ENCODE peak calls at places on chromosomes 5 and 9, in six cellular contexts. One of them, this sample, is unnamed.

GRCh38 chr9:12648921-12649320 is 44.3 kb upstream of the TYRP1 start:
- DNase-seq in mammary epithelial cell: no peak
- DNase-seq in foreskin fibroblast: no peak
- DNase-seq in activated CD8-positive, alpha-beta T cell treated with anti-CD3 and anti-CD28 coated beads for 36 hours: no peak
- DNase-seq in spleen: no peak
- DNase-seq in CD4-positive, alpha-beta T cell: no peak
- DNase-seq in this sample: no peak

GRCh38 chr9:96203867-96204412 is 98.0 kb downstream of the HSD17B3 start:
- DNase-seq in foreskin fibroblast: peak
- DNase-seq in CD4-positive, alpha-beta T cell: no peak
- DNase-seq in spleen: no peak
- DNase-seq in activated CD8-positive, alpha-beta T cell treated with anti-CD3 and anti-CD28 coated beads for 36 hours: peak
- DNase-seq in mammary epithelial cell: no peak
- DNase-seq in this sample: no peak

GRCh38 chr5:7096294-7096693 is 299.6 kb upstream of the ADCY2 start:
- DNase-seq in foreskin fibroblast: no peak
- DNase-seq in CD4-positive, alpha-beta T cell: no peak
- DNase-seq in mammary epithelial cell: no peak
- DNase-seq in spleen: no peak
- DNase-seq in activated CD8-positive, alpha-beta T cell treated with anti-CD3 and anti-CD28 coated beads for 36 hours: no peak
- DNase-seq in this sample: no peak

GRCh38 chr9:2726620-2727335 is 9.5 kb downstream of the KCNV2 start:
- DNase-seq in spleen: no peak
- DNase-seq in mammary epithelial cell: peak
- DNase-seq in activated CD8-positive, alpha-beta T cell treated with anti-CD3 and anti-CD28 coated beads for 36 hours: no peak
- DNase-seq in CD4-positive, alpha-beta T cell: no peak
- DNase-seq in foreskin fibroblast: peak
- DNase-seq in this sample: peak

GRCh38 chr9:134066923-134067851 is 639 bp downstream of the BRD3 start:
- DNase-seq in mammary epithelial cell: peak
- DNase-seq in spleen: peak
- DNase-seq in foreskin fibroblast: peak
- DNase-seq in CD4-positive, alpha-beta T cell: peak
- DNase-seq in activated CD8-positive, alpha-beta T cell treated with anti-CD3 and anti-CD28 coated beads for 36 hours: peak
- DNase-seq in this sample: no peak

GRCh38 chr5:96880402-96881164 is 4.3 kb downstream of the ERAP2 start:
- DNase-seq in spleen: no peak
- DNase-seq in CD4-positive, alpha-beta T cell: no peak
- DNase-seq in foreskin fibroblast: peak
- DNase-seq in mammary epithelial cell: peak
- DNase-seq in activated CD8-positive, alpha-beta T cell treated with anti-CD3 and anti-CD28 coated beads for 36 hours: no peak
- DNase-seq in this sample: peak

GRCh38 chr5:83645936-83646335 is 74.7 kb downstream of the HAPLN1 start:
- DNase-seq in activated CD8-positive, alpha-beta T cell treated with anti-CD3 and anti-CD28 coated beads for 36 hours: no peak
- DNase-seq in CD4-positive, alpha-beta T cell: no peak
- DNase-seq in spleen: no peak
- DNase-seq in mammary epithelial cell: no peak
- DNase-seq in foreskin fibroblast: peak
- DNase-seq in this sample: peak

GRCh38 chr9:121779381-121780117 is 128.1 kb downstream of the DAB2IP start:
- DNase-seq in foreskin fibroblast: no peak
- DNase-seq in mammary epithelial cell: no peak
- DNase-seq in CD4-positive, alpha-beta T cell: no peak
- DNase-seq in spleen: no peak
- DNase-seq in activated CD8-positive, alpha-beta T cell treated with anti-CD3 and anti-CD28 coated beads for 36 hours: no peak
- DNase-seq in this sample: no peak

GRCh38 chr9:15697459-15697858 is 144.6 kb downstream of the CCDC171 start:
- DNase-seq in mammary epithelial cell: peak
- DNase-seq in CD4-positive, alpha-beta T cell: no peak
- DNase-seq in foreskin fibroblast: peak
- DNase-seq in spleen: no peak
- DNase-seq in activated CD8-positive, alpha-beta T cell treated with anti-CD3 and anti-CD28 coated beads for 36 hours: peak
- DNase-seq in this sample: peak

GRCh38 chr5:171895076-171895475 is 109.5 kb downstream of the SMIM23 start:
- DNase-seq in mammary epithelial cell: no peak
- DNase-seq in activated CD8-positive, alpha-beta T cell treated with anti-CD3 and anti-CD28 coated beads for 36 hours: no peak
- DNase-seq in CD4-positive, alpha-beta T cell: no peak
- DNase-seq in spleen: no peak
- DNase-seq in foreskin fibroblast: no peak
- DNase-seq in this sample: no peak

GRCh38 chr5:122788371-122788770 is 13.5 kb downstream of the SNX2 start:
- DNase-seq in activated CD8-positive, alpha-beta T cell treated with anti-CD3 and anti-CD28 coated beads for 36 hours: no peak
- DNase-seq in spleen: no peak
- DNase-seq in mammary epithelial cell: no peak
- DNase-seq in CD4-positive, alpha-beta T cell: no peak
- DNase-seq in foreskin fibroblast: no peak
- DNase-seq in this sample: no peak

GRCh38 chr9:135641745-135642144 is 2.4 kb upstream of the GLT6D1 start:
- DNase-seq in mammary epithelial cell: no peak
- DNase-seq in CD4-positive, alpha-beta T cell: no peak
- DNase-seq in activated CD8-positive, alpha-beta T cell treated with anti-CD3 and anti-CD28 coated beads for 36 hours: no peak
- DNase-seq in foreskin fibroblast: peak
- DNase-seq in spleen: no peak
- DNase-seq in this sample: no peak

GRCh38 chr9:94908041-94908563 is 181.6 kb downstream of the AOPEP start:
- DNase-seq in CD4-positive, alpha-beta T cell: no peak
- DNase-seq in activated CD8-positive, alpha-beta T cell treated with anti-CD3 and anti-CD28 coated beads for 36 hours: peak
- DNase-seq in foreskin fibroblast: no peak
- DNase-seq in spleen: no peak
- DNase-seq in mammary epithelial cell: no peak
- DNase-seq in this sample: no peak

GRCh38 chr9:27413507-27414214 is 110.4 kb upstream of the IFNK start:
- DNase-seq in spleen: no peak
- DNase-seq in CD4-positive, alpha-beta T cell: no peak
- DNase-seq in mammary epithelial cell: no peak
- DNase-seq in activated CD8-positive, alpha-beta T cell treated with anti-CD3 and anti-CD28 coated beads for 36 hours: no peak
- DNase-seq in foreskin fibroblast: no peak
- DNase-seq in this sample: no peak

GRCh38 chr9:38136386-38136785 is 67.4 kb upstream of the SHB start:
- DNase-seq in activated CD8-positive, alpha-beta T cell treated with anti-CD3 and anti-CD28 coated beads for 36 hours: no peak
- DNase-seq in foreskin fibroblast: no peak
- DNase-seq in CD4-positive, alpha-beta T cell: no peak
- DNase-seq in mammary epithelial cell: no peak
- DNase-seq in spleen: no peak
- DNase-seq in this sample: no peak

GRCh38 chr9:134327671-134328231 is 1.5 kb downstream of the RXRA start:
- DNase-seq in foreskin fibroblast: peak
- DNase-seq in mammary epithelial cell: peak
- DNase-seq in spleen: no peak
- DNase-seq in CD4-positive, alpha-beta T cell: no peak
- DNase-seq in activated CD8-positive, alpha-beta T cell treated with anti-CD3 and anti-CD28 coated beads for 36 hours: no peak
- DNase-seq in this sample: peak

GRCh38 chr5:137199201-137199600 is 299.9 kb downstream of the SPOCK1 start:
- DNase-seq in activated CD8-positive, alpha-beta T cell treated with anti-CD3 and anti-CD28 coated beads for 36 hours: no peak
- DNase-seq in mammary epithelial cell: no peak
- DNase-seq in spleen: no peak
- DNase-seq in foreskin fibroblast: no peak
- DNase-seq in CD4-positive, alpha-beta T cell: no peak
- DNase-seq in this sample: no peak

GRCh38 chr9:95459867-95460626 is 56.7 kb downstream of the PTCH1 start:
- DNase-seq in CD4-positive, alpha-beta T cell: no peak
- DNase-seq in activated CD8-positive, alpha-beta T cell treated with anti-CD3 and anti-CD28 coated beads for 36 hours: no peak
- DNase-seq in mammary epithelial cell: no peak
- DNase-seq in spleen: no peak
- DNase-seq in foreskin fibroblast: peak
- DNase-seq in this sample: no peak

GRCh38 chr9:88954073-88954472 is 37.2 kb upstream of the S1PR3 start:
- DNase-seq in CD4-positive, alpha-beta T cell: no peak
- DNase-seq in activated CD8-positive, alpha-beta T cell treated with anti-CD3 and anti-CD28 coated beads for 36 hours: no peak
- DNase-seq in foreskin fibroblast: peak
- DNase-seq in mammary epithelial cell: peak
- DNase-seq in spleen: no peak
- DNase-seq in this sample: peak

GRCh38 chr9:13942695-13943094 is 371.2 kb downstream of the NFIB start:
- DNase-seq in CD4-positive, alpha-beta T cell: no peak
- DNase-seq in spleen: no peak
- DNase-seq in foreskin fibroblast: peak
- DNase-seq in mammary epithelial cell: peak
- DNase-seq in activated CD8-positive, alpha-beta T cell treated with anti-CD3 and anti-CD28 coated beads for 36 hours: peak
- DNase-seq in this sample: peak

GRCh38 chr5:159463590-159464321 is 133.5 kb upstream of the IL12B start:
- DNase-seq in foreskin fibroblast: peak
- DNase-seq in mammary epithelial cell: no peak
- DNase-seq in activated CD8-positive, alpha-beta T cell treated with anti-CD3 and anti-CD28 coated beads for 36 hours: no peak
- DNase-seq in CD4-positive, alpha-beta T cell: no peak
- DNase-seq in spleen: no peak
- DNase-seq in this sample: peak

GRCh38 chr5:136028782-136029742 is at the start of gene TGFBI:
- DNase-seq in foreskin fibroblast: peak
- DNase-seq in spleen: peak
- DNase-seq in activated CD8-positive, alpha-beta T cell treated with anti-CD3 and anti-CD28 coated beads for 36 hours: peak
- DNase-seq in CD4-positive, alpha-beta T cell: no peak
- DNase-seq in mammary epithelial cell: peak
- DNase-seq in this sample: peak

GRCh38 chr5:143931986-143932385 is 120.0 kb downstream of the HMHB1 start:
- DNase-seq in spleen: no peak
- DNase-seq in mammary epithelial cell: peak
- DNase-seq in foreskin fibroblast: peak
- DNase-seq in activated CD8-positive, alpha-beta T cell treated with anti-CD3 and anti-CD28 coated beads for 36 hours: no peak
- DNase-seq in CD4-positive, alpha-beta T cell: no peak
- DNase-seq in this sample: peak

GRCh38 chr5:113612060-113612496 is 98.6 kb downstream of the YTHDC2 start:
- DNase-seq in CD4-positive, alpha-beta T cell: no peak
- DNase-seq in mammary epithelial cell: peak
- DNase-seq in spleen: no peak
- DNase-seq in foreskin fibroblast: peak
- DNase-seq in activated CD8-positive, alpha-beta T cell treated with anti-CD3 and anti-CD28 coated beads for 36 hours: no peak
- DNase-seq in this sample: peak

GRCh38 chr5:1526151-1526631 is 2.4 kb upstream of the LPCAT1 start:
- DNase-seq in spleen: peak
- DNase-seq in activated CD8-positive, alpha-beta T cell treated with anti-CD3 and anti-CD28 coated beads for 36 hours: no peak
- DNase-seq in foreskin fibroblast: no peak
- DNase-seq in CD4-positive, alpha-beta T cell: no peak
- DNase-seq in mammary epithelial cell: no peak
- DNase-seq in this sample: no peak

DNA sequence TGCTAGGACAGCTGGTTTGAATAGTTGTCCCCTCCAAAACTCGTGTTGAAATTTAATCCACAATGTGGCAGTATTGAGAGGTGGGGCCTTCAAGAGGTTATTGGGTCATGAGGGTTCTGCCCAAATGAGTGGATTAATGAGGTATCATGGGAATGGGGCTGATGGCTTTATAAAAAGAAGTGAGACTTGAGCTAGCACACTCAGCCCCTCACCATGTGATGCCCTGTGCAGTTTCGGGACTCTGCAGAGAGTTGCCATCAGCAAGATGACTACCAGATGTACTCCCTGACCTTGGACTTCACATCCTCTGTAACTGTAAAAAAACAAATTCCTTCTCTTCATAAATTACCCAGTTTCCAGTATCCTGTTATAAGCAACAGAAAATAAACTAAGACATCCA is 33.1 kb downstream of the RANBP6 start:
- DNase-seq in activated CD8-positive, alpha-beta T cell treated with anti-CD3 and anti-CD28 coated beads for 36 hours: no peak
- DNase-seq in foreskin fibroblast: peak
- DNase-seq in mammary epithelial cell: no peak
- DNase-seq in spleen: no peak
- DNase-seq in CD4-positive, alpha-beta T cell: no peak
- DNase-seq in this sample: no peak
- TF ChIP-seq CTCF in activated CD8-positive, alpha-beta T cell treated with anti-CD3 and anti-CD28 coated beads for 36 hours: no peak
- TF ChIP-seq CTCF in foreskin fibroblast: no peak
- TF ChIP-seq CTCF in mammary epithelial cell: no peak
- TF ChIP-seq CTCF in spleen: no peak
- TF ChIP-seq CTCF in CD4-positive, alpha-beta T cell: no peak
- TF ChIP-seq CTCF in this sample: no peak

DNA sequence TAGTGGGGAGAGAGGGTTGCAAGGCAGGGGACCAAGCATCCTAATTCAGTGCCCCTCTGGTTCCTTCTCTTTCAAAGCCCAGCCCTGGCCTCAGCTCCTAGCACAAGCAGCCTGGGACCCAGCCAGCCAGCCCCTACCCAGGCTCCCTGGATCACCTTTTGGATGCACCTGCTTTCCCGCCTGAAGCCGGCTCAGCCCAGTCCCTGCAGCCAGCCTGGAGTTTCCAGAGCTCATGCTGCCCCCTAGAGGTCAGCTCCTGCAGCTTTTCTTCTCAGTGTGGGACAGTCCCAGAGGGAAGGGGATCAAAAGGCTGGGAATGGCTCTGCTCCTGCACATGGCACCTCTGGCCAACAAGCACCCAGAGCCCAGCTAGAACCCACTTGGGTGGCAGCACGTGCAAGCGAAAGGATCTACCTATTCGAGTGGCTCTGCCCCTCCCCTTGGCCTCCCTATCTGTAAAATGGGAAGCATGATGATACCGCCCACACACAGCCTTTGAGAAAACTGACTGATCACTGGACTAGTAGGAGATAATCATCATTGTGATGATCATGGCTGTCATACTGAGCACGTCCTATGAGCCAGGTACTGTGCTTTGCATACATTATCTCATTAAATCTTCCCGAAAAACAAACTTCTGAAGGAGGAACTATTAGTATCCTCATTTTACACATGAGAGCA is 48.6 kb upstream of the C5orf58 start:
- DNase-seq in activated CD8-positive, alpha-beta T cell treated with anti-CD3 and anti-CD28 coated beads for 36 hours: peak
- DNase-seq in CD4-positive, alpha-beta T cell: peak
- DNase-seq in mammary epithelial cell: peak
- DNase-seq in spleen: peak
- DNase-seq in foreskin fibroblast: peak
- DNase-seq in this sample: peak
- TF ChIP-seq CTCF in activated CD8-positive, alpha-beta T cell treated with anti-CD3 and anti-CD28 coated beads for 36 hours: peak
- TF ChIP-seq CTCF in CD4-positive, alpha-beta T cell: peak
- TF ChIP-seq CTCF in mammary epithelial cell: peak
- TF ChIP-seq CTCF in spleen: peak
- TF ChIP-seq CTCF in foreskin fibroblast: peak
- TF ChIP-seq CTCF in this sample: peak

GRCh38 chr5:170302729-170303501 is 5.3 kb upstream of the LCP2 start:
- DNase-seq in foreskin fibroblast: no peak
- DNase-seq in CD4-positive, alpha-beta T cell: peak
- DNase-seq in mammary epithelial cell: no peak
- DNase-seq in spleen: peak
- DNase-seq in activated CD8-positive, alpha-beta T cell treated with anti-CD3 and anti-CD28 coated beads for 36 hours: peak
- DNase-seq in this sample: no peak
- TF ChIP-seq CTCF in foreskin fibroblast: no peak
- TF ChIP-seq CTCF in CD4-positive, alpha-beta T cell: peak
- TF ChIP-seq CTCF in mammary epithelial cell: no peak
- TF ChIP-seq CTCF in spleen: no peak
- TF ChIP-seq CTCF in activated CD8-positive, alpha-beta T cell treated with anti-CD3 and anti-CD28 coated beads for 36 hours: peak
- TF ChIP-seq CTCF in this sample: no peak

GRCh38 chr9:128898382-128898781 is 16.4 kb downstream of the LRRC8A start:
- DNase-seq in foreskin fibroblast: no peak
- DNase-seq in spleen: no peak
- DNase-seq in mammary epithelial cell: no peak
- DNase-seq in activated CD8-positive, alpha-beta T cell treated with anti-CD3 and anti-CD28 coated beads for 36 hours: no peak
- DNase-seq in CD4-positive, alpha-beta T cell: no peak
- DNase-seq in this sample: no peak

GRCh38 chr9:128893354-128893753 is 11.4 kb downstream of the LRRC8A start:
- DNase-seq in spleen: no peak
- DNase-seq in mammary epithelial cell: no peak
- DNase-seq in foreskin fibroblast: peak
- DNase-seq in CD4-positive, alpha-beta T cell: no peak
- DNase-seq in activated CD8-positive, alpha-beta T cell treated with anti-CD3 and anti-CD28 coated beads for 36 hours: no peak
- DNase-seq in this sample: no peak

GRCh38 chr9:128894764-128895163 is 12.8 kb downstream of the LRRC8A start:
- DNase-seq in foreskin fibroblast: no peak
- DNase-seq in spleen: no peak
- DNase-seq in CD4-positive, alpha-beta T cell: no peak
- DNase-seq in activated CD8-positive, alpha-beta T cell treated with anti-CD3 and anti-CD28 coated beads for 36 hours: no peak
- DNase-seq in mammary epithelial cell: no peak
- DNase-seq in this sample: no peak

GRCh38 chr9:128892223-128892892 is 10.4 kb downstream of the LRRC8A start:
- DNase-seq in CD4-positive, alpha-beta T cell: peak
- DNase-seq in activated CD8-positive, alpha-beta T cell treated with anti-CD3 and anti-CD28 coated beads for 36 hours: peak
- DNase-seq in mammary epithelial cell: peak
- DNase-seq in spleen: peak
- DNase-seq in foreskin fibroblast: peak
- DNase-seq in this sample: peak

GRCh38 chr9:128895556-128895955 is 13.6 kb downstream of the LRRC8A start:
- DNase-seq in spleen: no peak
- DNase-seq in activated CD8-positive, alpha-beta T cell treated with anti-CD3 and anti-CD28 coated beads for 36 hours: no peak
- DNase-seq in foreskin fibroblast: peak
- DNase-seq in mammary epithelial cell: no peak
- DNase-seq in CD4-positive, alpha-beta T cell: no peak
- DNase-seq in this sample: no peak
- TF ChIP-seq CTCF in spleen: no peak
- TF ChIP-seq CTCF in activated CD8-positive, alpha-beta T cell treated with anti-CD3 and anti-CD28 coated beads for 36 hours: no peak
- TF ChIP-seq CTCF in foreskin fibroblast: no peak
- TF ChIP-seq CTCF in mammary epithelial cell: no peak
- TF ChIP-seq CTCF in CD4-positive, alpha-beta T cell: no peak
- TF ChIP-seq CTCF in this sample: no peak